ENCODE peak calls at places on chromosomes 2 and 18, in ten cellular contexts. V is thyroid gland; O is caudate nucleus; Z is SK-N-MC; J is lower lobe of right lung; A is effector memory CD4-positive, alpha-beta T cell; U is CD8-positive, alpha-beta T cell; T is Peyer's patch; H is kidney; B is uterus. K is an unnamed sample.

GRCh38 chr2:65275141-65275540 is 47.5 kb downstream of the ACTR2 start:
- DNase-seq in V (no peak), O (no peak), Z (no peak), J (no peak), A (no peak), U (no peak), T (no peak), H (no peak), B (no peak), K (no peak)

GRCh38 chr2:143161982-143162837 is 33.0 kb downstream of the ARHGAP15 start:
- DNase-seq in V (peak), O (peak), Z (peak), J (no peak), A (peak), U (peak), T (peak), H (no peak), B (peak), K (no peak)

GRCh38 chr2:219457784-219458369 is 23.2 kb downstream of the SPEG start:
- DNase-seq in V (no peak), O (peak), Z (no peak), J (no peak), A (no peak), U (no peak), T (no peak), H (peak), B (no peak), K (no peak)

GRCh38 chr2:240437181-240437860 is 1.9 kb downstream of the GPC1 start:
- DNase-seq in V (peak), O (no peak), Z (no peak), J (peak), A (no peak), U (no peak), T (no peak), H (peak), B (no peak), K (no peak)

GRCh38 chr2:238423561-238424312 is 3.0 kb upstream of the ASB1 start:
- DNase-seq in V (no peak), O (no peak), Z (no peak), J (no peak), A (no peak), U (no peak), T (no peak), H (no peak), B (no peak), K (no peak)

GRCh38 chr2:120402508-120402907 is 56.6 kb downstream of the INHBB start:
- DNase-seq in V (no peak), O (no peak), Z (no peak), J (no peak), A (no peak), U (no peak), T (no peak), H (no peak), B (no peak), K (no peak)

GRCh38 chr2:237128026-237128703 is 42.5 kb downstream of the COPS8 start:
- DNase-seq in V (peak), O (peak), Z (no peak), J (peak), A (no peak), U (peak), T (peak), H (peak), B (peak), K (peak)

GRCh38 chr2:37349376-37349775 is 4.9 kb downstream of the QPCT start:
- DNase-seq in V (no peak), O (no peak), Z (no peak), J (no peak), A (no peak), U (no peak), T (no peak), H (no peak), B (no peak), K (no peak)

GRCh38 chr2:208406474-208407451 is at the start of gene PTH2R:
- DNase-seq in V (peak), O (no peak), Z (no peak), J (peak), A (no peak), U (no peak), T (no peak), H (peak), B (no peak), K (no peak)

GRCh38 chr2:98795535-98795902 is 64.6 kb upstream of the MGAT4A start:
- DNase-seq in V (no peak), O (no peak), Z (no peak), J (no peak), A (no peak), U (no peak), T (no peak), H (no peak), B (no peak), K (no peak)

GRCh38 chr18:36284671-36285295 is 12.7 kb upstream of the FHOD3 start:
- DNase-seq in V (peak), O (peak), Z (peak), J (no peak), A (peak), U (peak), T (peak), H (no peak), B (no peak), K (no peak)

GRCh38 chr2:25492726-25493125 is 151.0 kb upstream of the DNMT3A start:
- DNase-seq in V (peak), O (no peak), Z (no peak), J (no peak), A (no peak), U (no peak), T (no peak), H (no peak), B (no peak), K (no peak)

GRCh38 chr2:61161888-61162287 is at the start of gene C2orf74:
- DNase-seq in V (no peak), O (no peak), Z (no peak), J (no peak), A (no peak), U (no peak), T (no peak), H (no peak), B (no peak), K (no peak)

GRCh38 chr2:70145851-70146739 is 44.7 kb downstream of the C2orf42 start:
- DNase-seq in V (no peak), O (no peak), Z (no peak), J (no peak), A (no peak), U (no peak), T (no peak), H (no peak), B (no peak), K (no peak)

GRCh38 chr2:25204190-25204838 is 35.9 kb upstream of the POMC start:
- DNase-seq in V (no peak), O (peak), Z (no peak), J (no peak), A (no peak), U (peak), T (peak), H (no peak), B (no peak), K (no peak)

GRCh38 chr2:45938649-45939511 is 287.4 kb downstream of the PRKCE start:
- DNase-seq in V (peak), O (no peak), Z (peak), J (peak), A (no peak), U (no peak), T (no peak), H (peak), B (peak), K (peak)

GRCh38 chr2:168583710-168584521 is 127.8 kb downstream of the CERS6 start:
- DNase-seq in V (peak), O (no peak), Z (no peak), J (no peak), A (no peak), U (no peak), T (no peak), H (no peak), B (peak), K (peak)

GRCh38 chr2:26792720-26793119 is 6.9 kb downstream of the CENPA start:
- DNase-seq in V (no peak), O (no peak), Z (no peak), J (no peak), A (no peak), U (no peak), T (no peak), H (no peak), B (no peak), K (no peak)

GRCh38 chr18:25310045-25310444 is 41.9 kb downstream of the ZNF521 start:
- DNase-seq in V (no peak), O (no peak), Z (no peak), J (no peak), A (no peak), U (no peak), T (no peak), H (no peak), B (no peak), K (peak)

GRCh38 chr2:105877945-105878344 is 133.2 kb downstream of the NCK2 start:
- DNase-seq in V (no peak), O (no peak), Z (no peak), J (no peak), A (no peak), U (no peak), T (no peak), H (no peak), B (no peak), K (no peak)

GRCh38 chr2:177535968-177536514 is 143.5 kb downstream of the AGPS start:
- DNase-seq in V (no peak), O (no peak), Z (no peak), J (no peak), A (no peak), U (no peak), T (no peak), H (no peak), B (no peak), K (no peak)

GRCh38 chr2:102155703-102156515 is 13.4 kb downstream of the IL1R1 start:
- DNase-seq in V (no peak), O (no peak), Z (no peak), J (no peak), A (no peak), U (no peak), T (no peak), H (peak), B (peak), K (no peak)

GRCh38 chr2:102154364-102154763 is 11.8 kb downstream of the IL1R1 start:
- DNase-seq in V (no peak), O (no peak), Z (no peak), J (no peak), A (no peak), U (no peak), T (no peak), H (peak), B (no peak), K (no peak)

GRCh38 chr2:102155131-102155702 is 12.7 kb downstream of the IL1R1 start:
- DNase-seq in V (no peak), O (no peak), Z (no peak), J (no peak), A (no peak), U (no peak), T (no peak), H (peak), B (no peak), K (no peak)

GRCh38 chr2:102158336-102158735 is 15.8 kb downstream of the IL1R1 start:
- DNase-seq in V (no peak), O (no peak), Z (no peak), J (no peak), A (no peak), U (no peak), T (no peak), H (no peak), B (no peak), K (no peak)

DNA sequence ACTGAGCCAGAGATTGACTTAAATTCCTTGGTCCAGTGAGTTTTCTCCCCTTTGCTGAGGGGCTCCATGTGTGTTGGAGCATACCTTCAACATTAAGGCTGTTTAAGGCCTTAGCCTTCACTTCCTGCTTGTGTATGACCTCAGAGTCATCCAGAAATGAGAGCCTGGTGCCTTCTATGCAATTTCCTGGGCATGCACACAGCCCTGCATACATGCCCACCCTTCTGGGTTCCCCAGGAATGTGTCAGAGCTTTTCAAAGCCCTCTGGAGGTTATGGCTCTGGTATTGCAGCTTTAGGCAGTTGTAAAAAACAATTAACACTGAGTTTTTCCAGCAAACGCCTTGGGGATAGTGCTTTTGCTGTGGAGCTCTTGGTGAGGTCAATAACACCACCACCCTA is 16.7 kb downstream of the IL1R1 start:
- DNase-seq in V (no peak), O (no peak), Z (no peak), J (no peak), A (no peak), U (no peak), T (no peak), H (no peak), B (no peak), K (no peak)
- H3K27ac ChIP-seq in V (peak), O (no peak), Z (no peak), J (peak), A (no peak), U (no peak), T (no peak), H (no peak), B (no peak), K (no peak)

GRCh38 chr2:71747573-71747972 is 294.2 kb downstream of the DYSF start:
- DNase-seq in V (no peak), O (no peak), Z (no peak), J (no peak), A (no peak), U (no peak), T (no peak), H (no peak), B (no peak), K (no peak)

GRCh38 chr2:71746946-71747501 is 293.7 kb downstream of the DYSF start:
- DNase-seq in V (peak), O (no peak), Z (no peak), J (peak), A (no peak), U (no peak), T (no peak), H (peak), B (peak), K (peak)

GRCh38 chr2:71743995-71744675 is 290.8 kb downstream of the DYSF start:
- DNase-seq in V (no peak), O (no peak), Z (no peak), J (no peak), A (no peak), U (no peak), T (no peak), H (no peak), B (no peak), K (peak)

GRCh38 chr2:71744781-71745180 is 291.4 kb downstream of the DYSF start:
- DNase-seq in V (no peak), O (no peak), Z (no peak), J (no peak), A (no peak), U (no peak), T (no peak), H (no peak), B (no peak), K (peak)

DNA sequence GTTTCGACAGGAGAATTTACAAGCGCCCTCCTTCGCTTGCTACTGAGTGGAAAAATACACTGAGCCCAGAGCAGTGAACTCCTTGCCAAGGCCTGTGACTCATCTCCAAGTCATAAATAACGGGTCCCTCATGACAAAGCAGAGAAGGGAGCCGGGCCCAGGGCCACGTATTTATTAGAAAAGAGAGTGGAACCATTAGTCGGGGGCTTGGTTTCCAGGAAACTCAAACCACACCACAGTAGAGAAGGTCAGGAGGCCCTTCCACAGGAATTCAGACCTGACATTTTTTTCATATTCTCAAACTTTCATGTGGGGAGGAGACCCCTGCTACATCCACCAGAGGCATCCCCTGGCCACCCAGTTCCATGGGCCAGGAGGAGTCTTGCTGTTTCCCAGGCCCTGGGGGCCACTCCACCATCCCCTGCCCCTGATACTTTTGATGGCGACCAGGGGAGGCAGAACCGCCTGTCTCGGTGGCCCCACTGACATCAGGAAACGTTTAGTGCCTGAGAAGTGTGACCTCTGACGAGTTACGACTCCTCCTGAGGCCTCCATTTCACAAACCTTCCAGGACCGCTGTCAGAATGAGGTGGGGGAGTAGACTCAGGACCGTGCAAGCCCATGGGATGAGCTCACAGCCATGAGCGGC is 289.7 kb downstream of the DYSF start:
- DNase-seq in V (peak), O (peak), Z (no peak), J (no peak), A (no peak), U (no peak), T (no peak), H (peak), B (peak), K (peak)
- H3K27ac ChIP-seq in V (no peak), O (no peak), Z (no peak), J (no peak), A (no peak), U (no peak), T (peak), H (no peak), B (peak), K (peak)

DNA sequence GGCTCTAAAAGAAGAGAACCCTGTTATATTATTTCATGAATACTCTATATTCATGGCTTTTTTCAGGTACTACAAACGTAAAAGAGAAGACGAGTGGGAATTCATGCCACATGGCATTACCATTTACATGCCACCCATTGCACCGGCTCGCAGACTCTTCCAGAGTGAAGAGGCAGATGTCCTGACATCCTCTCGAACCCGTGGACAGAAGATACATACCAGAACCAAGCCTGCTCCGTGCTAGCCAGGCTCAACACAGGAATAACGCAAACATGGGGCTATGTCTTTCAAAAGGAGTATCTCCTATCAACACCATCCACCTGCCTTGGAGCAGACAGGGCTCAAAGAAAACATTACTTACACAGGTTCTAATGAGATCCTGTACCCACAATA is 168.8 kb downstream of the THADA start:
- DNase-seq in V (no peak), O (no peak), Z (no peak), J (no peak), A (no peak), U (no peak), T (no peak), H (no peak), B (no peak), K (no peak)
- H3K27ac ChIP-seq in V (peak), O (no peak), Z (peak), J (peak), A (peak), U (peak), T (peak), H (peak), B (peak), K (peak)

DNA sequence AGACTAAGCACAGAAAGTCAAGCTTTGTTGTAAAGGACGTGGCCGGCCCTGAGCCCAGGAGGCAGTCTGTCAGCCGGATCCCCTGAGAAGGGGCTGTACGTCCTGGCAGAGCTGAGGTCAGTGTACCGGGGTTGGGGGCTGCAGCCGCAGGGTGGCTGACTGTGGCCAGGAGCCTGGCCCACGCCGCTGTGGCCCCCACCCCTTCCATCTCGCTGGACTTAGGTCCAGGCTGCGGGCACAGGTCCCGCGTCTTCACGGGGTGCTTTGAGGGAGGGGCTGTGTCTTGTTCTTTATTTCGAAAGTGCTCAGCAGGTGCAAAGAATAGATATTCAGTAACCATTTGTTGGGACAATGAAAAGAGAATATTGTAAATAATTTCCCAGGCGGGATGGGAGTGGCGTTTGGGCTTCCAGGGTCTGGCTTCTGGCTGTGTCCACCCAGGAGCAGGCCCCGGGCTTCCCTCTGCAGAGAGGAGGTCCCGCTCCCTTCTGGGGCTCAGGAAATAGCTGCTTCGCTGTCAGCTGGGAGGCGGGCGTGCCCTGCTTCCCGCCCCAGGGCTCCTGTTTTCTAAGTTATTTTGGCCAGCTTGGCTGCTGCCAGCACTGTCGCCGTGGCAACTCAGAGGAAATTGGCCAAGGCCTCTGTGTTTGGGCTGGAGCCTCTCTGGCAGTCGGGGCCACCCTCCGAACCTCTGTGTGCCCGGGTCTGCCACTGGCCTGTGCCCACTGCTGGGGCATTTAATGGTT is 7.4 kb downstream of the NFATC1 start:
- DNase-seq in V (peak), O (peak), Z (no peak), J (peak), A (no peak), U (no peak), T (peak), H (peak), B (peak), K (no peak)
- H3K27ac ChIP-seq in V (no peak), O (peak), Z (no peak), J (peak), A (peak), U (peak), T (peak), H (peak), B (peak), K (no peak)

DNA sequence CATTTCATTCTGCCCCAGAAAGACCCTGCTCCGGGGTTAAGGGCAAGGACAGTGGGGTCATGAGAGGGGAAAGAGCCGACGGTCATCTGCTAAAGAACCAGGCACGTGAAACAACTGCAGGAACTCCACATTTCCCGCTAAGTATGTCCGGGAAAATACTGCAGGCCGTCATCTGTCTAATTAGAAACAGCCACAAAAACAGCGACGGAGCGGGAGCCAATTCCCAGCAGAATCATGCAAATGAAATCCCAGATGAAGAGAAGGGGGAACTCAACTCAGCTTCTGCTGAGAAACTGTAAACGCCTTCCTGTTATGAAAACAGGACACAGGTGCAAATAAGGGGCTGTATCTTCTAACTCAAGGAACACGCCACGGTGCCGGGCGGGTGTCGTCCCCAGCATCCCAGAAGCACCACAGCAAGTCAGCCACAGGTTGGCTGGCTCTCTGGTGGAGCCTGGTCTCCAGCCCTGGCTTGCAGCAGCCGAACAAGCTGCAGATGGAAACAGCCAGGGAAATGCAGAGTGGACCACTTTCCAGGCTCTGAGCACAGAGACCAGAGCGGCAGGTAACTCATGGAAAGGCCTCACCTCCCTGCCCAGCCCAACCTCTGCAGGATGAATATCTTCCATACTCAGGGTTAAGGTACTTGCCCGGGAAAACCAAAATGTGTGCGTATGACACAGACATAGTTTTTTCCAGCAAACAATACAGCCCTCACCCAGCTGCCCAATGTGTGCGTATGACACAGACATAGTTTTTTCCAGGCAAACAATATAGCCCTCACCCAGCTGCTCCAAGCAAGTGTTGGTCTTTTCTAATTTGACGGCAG is 28.9 kb downstream of the PXDN start:
- DNase-seq in V (no peak), O (no peak), Z (no peak), J (peak), A (no peak), U (no peak), T (no peak), H (peak), B (peak), K (no peak)
- H3K27ac ChIP-seq in V (no peak), O (no peak), Z (peak), J (no peak), A (no peak), U (no peak), T (peak), H (peak), B (peak), K (no peak)

GRCh38 chr2:100235098-100235497 is 87.2 kb downstream of the LONRF2 start:
- DNase-seq in V (no peak), O (no peak), Z (no peak), J (no peak), A (peak), U (peak), T (peak), H (no peak), B (no peak), K (no peak)
- H3K27ac ChIP-seq in V (no peak), O (no peak), Z (no peak), J (no peak), A (peak), U (no peak), T (no peak), H (no peak), B (no peak), K (no peak)

GRCh38 chr2:171670655-171671054 is 16.6 kb upstream of the DYNC1I2 start:
- DNase-seq in V (no peak), O (no peak), Z (no peak), J (no peak), A (no peak), U (no peak), T (no peak), H (no peak), B (no peak), K (no peak)
- H3K27ac ChIP-seq in V (no peak), O (no peak), Z (peak), J (no peak), A (no peak), U (no peak), T (no peak), H (no peak), B (no peak), K (no peak)